ENCODE peak calls at places on chromosome 22, in six cellular contexts. H is aorta; O is body of pancreas; A is lung; Z is PC-9; U is CD4-positive, CD25-positive, alpha-beta regulatory T cell. S is an unnamed sample. For H3K27me3, the result is how much of the 10 kb centered on the place peaks cover.

GRCh38 chr22:22156716-22157499 is 87.7 kb upstream of the VPREB1 start:
- DNase-seq in H (peak), O (peak), A (peak), Z (no peak), U (peak), S (peak)

GRCh38 chr22:27880778-27881394 is 38.2 kb downstream of the PITPNB start:
- DNase-seq in H (no peak), O (peak), A (peak), Z (peak), U (peak), S (peak)

GRCh38 chr22:19407649-19408606 is 23.6 kb downstream of the HIRA start:
- DNase-seq in H (no peak), O (peak), A (no peak), Z (no peak), U (no peak), S (no peak)

GRCh38 chr22:43066844-43067385 is 22.3 kb downstream of the TTLL1 start:
- DNase-seq in H (no peak), O (no peak), A (no peak), Z (peak), U (no peak), S (peak)

GRCh38 chr22:45866398-45867117 is 110.4 kb downstream of the WNT7B start:
- DNase-seq in H (no peak), O (no peak), A (no peak), Z (no peak), U (no peak), S (no peak)

GRCh38 chr22:45441158-45441557 is 27.7 kb downstream of the RIBC2 start:
- DNase-seq in H (peak), O (peak), A (peak), Z (peak), U (peak), S (peak)

GRCh38 chr22:19943665-19944026 is 2.0 kb upstream of the TXNRD2 start:
- DNase-seq in H (peak), O (peak), A (no peak), Z (no peak), U (peak), S (peak)

GRCh38 chr22:44395116-44396005 is 82.6 kb upstream of the SHISAL1 start:
- DNase-seq in H (peak), O (peak), A (no peak), Z (peak), U (no peak), S (no peak)

GRCh38 chr22:18103527-18104269 is 6.9 kb upstream of the TUBA8 start:
- DNase-seq in H (no peak), O (no peak), A (no peak), Z (no peak), U (no peak), S (no peak)

GRCh38 chr22:30325724-30326703 is 727 bp downstream of the TBC1D10A start:
- DNase-seq in H (peak), O (peak), A (no peak), Z (no peak), U (no peak), S (no peak)

GRCh38 chr22:20542736-20543135 is 35.3 kb downstream of the MED15 start:
- DNase-seq in H (no peak), O (no peak), A (no peak), Z (no peak), U (no peak), S (no peak)

GRCh38 chr22:44118645-44119315 is 61.9 kb upstream of the PARVG start:
- DNase-seq in H (no peak), O (no peak), A (no peak), Z (no peak), U (no peak), S (no peak)

DNA sequence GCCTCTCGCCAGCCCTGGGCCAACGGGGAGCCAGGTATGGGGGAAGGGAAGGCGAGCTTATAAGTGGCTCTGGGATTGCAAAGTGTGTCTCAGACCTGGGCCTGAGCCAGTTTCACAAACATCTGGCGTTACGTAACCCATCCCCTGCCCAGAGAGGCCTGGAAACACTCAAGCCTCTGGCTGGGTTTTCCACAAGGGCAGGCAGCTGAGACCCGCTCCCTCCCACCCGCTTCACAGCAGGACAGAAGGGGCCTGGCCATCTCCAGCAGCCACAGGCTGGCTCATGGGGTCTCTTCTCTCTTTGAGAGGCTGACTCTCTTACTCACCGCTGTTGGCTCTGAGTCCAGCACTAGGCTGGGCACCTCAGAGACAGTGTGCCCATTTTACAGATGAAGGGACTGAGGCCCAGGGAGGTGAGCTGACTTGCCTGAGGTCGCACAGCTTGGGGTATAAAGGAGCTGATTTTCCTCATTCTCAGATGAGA is 44.5 kb downstream of the TRIOBP start:
- DNase-seq in H (peak), O (peak), A (peak), Z (no peak), U (no peak), S (peak)
- H3K27me3 ChIP-seq in H (under half), O (under half), A (under half), Z (under half), U (under half), S (under half)

GRCh38 chr22:50309601-50309991 is 2.1 kb upstream of the PLXNB2 start:
- DNase-seq in H (no peak), O (no peak), A (no peak), Z (no peak), U (no peak), S (no peak)
- H3K27ac ChIP-seq in H (no peak), O (no peak), A (peak), Z (no peak), U (no peak), S (no peak)

GRCh38 chr22:35904752-35905151 is 123.9 kb downstream of the RBFOX2 start:
- DNase-seq in H (no peak), O (no peak), A (no peak), Z (no peak), U (no peak), S (no peak)

GRCh38 chr22:35900483-35901168 is 128.0 kb downstream of the RBFOX2 start:
- DNase-seq in H (no peak), O (no peak), A (no peak), Z (peak), U (peak), S (peak)

GRCh38 chr22:35904332-35904692 is 124.3 kb downstream of the RBFOX2 start:
- DNase-seq in H (no peak), O (no peak), A (no peak), Z (no peak), U (no peak), S (no peak)

GRCh38 chr22:35905894-35906293 is 122.7 kb downstream of the RBFOX2 start:
- DNase-seq in H (no peak), O (no peak), A (no peak), Z (peak), U (no peak), S (no peak)

DNA sequence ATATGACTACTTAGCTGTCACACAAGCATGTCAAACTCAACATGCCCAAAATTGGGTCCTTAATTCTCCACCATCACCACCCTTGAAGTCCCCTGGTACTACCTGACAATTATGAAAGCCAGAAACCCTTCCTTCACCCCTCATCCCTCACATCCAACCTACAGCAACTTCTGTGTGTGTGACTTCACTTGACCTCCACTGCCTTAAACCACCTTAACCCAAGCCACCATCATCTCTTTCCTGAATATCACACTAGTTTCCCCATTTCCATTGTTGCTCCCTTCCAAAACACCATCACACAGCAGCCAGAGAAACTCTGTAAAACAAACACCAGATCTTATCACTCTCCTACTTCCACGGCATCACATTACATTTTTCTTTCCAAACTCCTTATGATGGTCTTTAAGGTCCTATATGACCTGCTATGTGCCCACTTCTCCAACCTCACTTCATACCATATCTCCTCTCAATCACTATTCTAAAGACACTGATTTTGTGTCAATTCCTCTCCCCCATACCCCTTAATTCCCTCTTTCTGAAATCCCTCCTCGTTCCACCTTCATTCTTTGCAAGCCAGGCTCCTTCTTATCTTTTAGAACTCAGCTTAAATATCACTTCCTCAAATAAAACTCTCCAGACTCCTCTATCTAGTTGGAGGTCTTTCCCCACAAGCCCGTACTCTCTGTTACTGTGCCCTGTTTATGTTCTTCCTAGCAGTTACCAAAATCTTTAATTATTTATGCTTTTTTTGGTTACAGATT is 124.9 kb downstream of the RBFOX2 start:
- DNase-seq in H (no peak), O (no peak), A (no peak), Z (peak), U (no peak), S (no peak)
- H3K4me3 ChIP-seq in H (no peak), O (no peak), A (no peak), Z (no peak), U (no peak), S (no peak)

DNA sequence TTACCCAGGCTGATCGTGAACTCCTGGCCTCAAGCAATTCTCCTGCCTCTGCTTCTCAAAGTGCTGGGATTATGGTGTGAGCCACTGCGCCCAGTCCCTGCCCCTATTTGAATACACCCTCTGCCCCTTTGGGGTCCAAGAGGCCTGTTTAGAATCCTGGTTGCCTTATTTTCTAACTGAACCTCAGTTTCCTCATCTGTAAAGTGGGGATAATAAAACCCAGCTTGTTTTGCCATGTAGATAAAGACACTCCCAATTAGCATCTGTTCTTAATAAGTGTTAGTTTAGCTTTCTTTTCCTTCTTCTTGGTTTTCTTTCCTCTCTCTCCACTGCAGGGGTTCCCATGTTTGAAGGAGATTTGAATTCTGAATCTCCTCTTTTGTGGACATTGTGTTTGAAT is 4.8 kb downstream of the MIAT start:
- DNase-seq in H (no peak), O (no peak), A (no peak), Z (no peak), U (no peak), S (no peak)
- H3K27me3 ChIP-seq in H (under half), O (under half), A (under half), Z (under half), U (under half), S (under half)

GRCh38 chr22:23698673-23699235 is 7.9 kb downstream of the RGL4 start:
- DNase-seq in H (no peak), O (no peak), A (no peak), Z (no peak), U (no peak), S (no peak)
- H3K27ac ChIP-seq in H (no peak), O (no peak), A (no peak), Z (no peak), U (no peak), S (no peak)

GRCh38 chr22:49935561-49935960 is 17.1 kb downstream of the CRELD2 start:
- DNase-seq in H (peak), O (peak), A (no peak), Z (no peak), U (peak), S (no peak)
- H3K4me3 ChIP-seq in H (peak), O (no peak), A (no peak), Z (no peak), U (no peak), S (no peak)

GRCh38 chr22:48889209-48889830 is 938.4 kb downstream of the BRD1 start:
- DNase-seq in H (no peak), O (no peak), A (no peak), Z (no peak), U (no peak), S (no peak)
- H3K27me3 ChIP-seq in H (under half), O (under half), A (under half), Z (half or more), U (under half), S (under half)

GRCh38 chr22:41946360-41947180 is at the start of gene CENPM:
- DNase-seq in H (peak), O (peak), A (peak), Z (peak), U (peak), S (peak)

GRCh38 chr22:41936894-41937169 is 10.1 kb downstream of the CENPM start:
- DNase-seq in H (no peak), O (no peak), A (no peak), Z (no peak), U (no peak), S (no peak)

GRCh38 chr22:41943661-41944209 is 3.2 kb downstream of the CENPM start:
- DNase-seq in H (no peak), O (no peak), A (no peak), Z (no peak), U (no peak), S (peak)

GRCh38 chr22:41939981-41940852 is 6.7 kb downstream of the CENPM start:
- DNase-seq in H (peak), O (no peak), A (peak), Z (peak), U (peak), S (no peak)

DNA sequence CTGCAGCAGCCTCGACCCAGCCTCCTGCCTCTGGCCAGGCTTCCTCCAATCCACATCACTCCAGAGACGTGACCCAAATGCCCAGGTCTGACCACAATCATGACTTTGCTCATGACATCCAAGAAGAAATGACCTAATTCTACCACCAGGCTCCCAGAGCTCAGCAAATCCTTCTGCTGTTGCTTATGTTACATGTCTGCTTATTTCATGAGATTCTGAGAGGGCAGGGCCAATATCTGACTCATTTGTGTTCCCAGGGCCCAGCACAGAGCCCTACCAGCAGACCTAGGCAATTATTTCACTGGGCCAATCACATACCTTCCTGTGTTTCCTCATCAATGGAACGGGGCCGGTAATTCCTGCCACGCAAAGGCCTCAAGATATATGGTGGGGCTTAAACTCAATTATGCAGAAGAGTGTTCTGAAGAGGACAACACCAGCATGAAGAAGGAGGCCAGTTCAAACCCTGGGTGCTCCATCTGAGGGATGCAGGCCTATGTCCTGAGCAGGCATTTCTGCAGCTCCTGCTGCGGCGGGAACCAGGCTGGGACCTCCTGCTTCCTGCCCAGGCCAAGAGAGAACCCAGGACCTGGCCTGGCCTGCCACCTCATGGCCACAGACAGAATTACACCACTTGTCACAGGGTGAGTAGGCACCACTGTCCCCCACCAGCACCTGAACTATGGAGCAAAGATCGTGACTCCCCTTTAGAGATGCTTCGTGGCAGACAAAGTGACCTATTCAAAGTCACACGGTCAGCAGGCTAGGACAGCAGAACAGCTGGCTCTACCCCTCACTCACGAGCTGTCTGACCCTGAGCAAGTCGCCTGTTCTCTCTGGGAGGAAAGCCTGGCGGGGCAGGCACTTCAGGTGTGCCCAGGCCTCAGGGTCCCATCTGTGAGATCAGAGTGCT is 5.8 kb downstream of the CENPM start:
- DNase-seq in H (peak), O (peak), A (peak), Z (peak), U (peak), S (peak)
- H3K27ac ChIP-seq in H (no peak), O (no peak), A (peak), Z (peak), U (peak), S (peak)

GRCh38 chr22:26522012-26522411 is 9.7 kb upstream of the TFIP11 start:
- DNase-seq in H (no peak), O (no peak), A (no peak), Z (no peak), U (no peak), S (no peak)

GRCh38 chr22:26522592-26522991 is 10.3 kb upstream of the TFIP11 start:
- DNase-seq in H (no peak), O (no peak), A (no peak), Z (no peak), U (no peak), S (no peak)

GRCh38 chr22:26526165-26526564 is 13.9 kb upstream of the TFIP11 start:
- DNase-seq in H (no peak), O (no peak), A (no peak), Z (no peak), U (no peak), S (no peak)

GRCh38 chr22:26527167-26527566 is 14.9 kb upstream of the TFIP11 start:
- DNase-seq in H (no peak), O (no peak), A (no peak), Z (no peak), U (no peak), S (no peak)

DNA sequence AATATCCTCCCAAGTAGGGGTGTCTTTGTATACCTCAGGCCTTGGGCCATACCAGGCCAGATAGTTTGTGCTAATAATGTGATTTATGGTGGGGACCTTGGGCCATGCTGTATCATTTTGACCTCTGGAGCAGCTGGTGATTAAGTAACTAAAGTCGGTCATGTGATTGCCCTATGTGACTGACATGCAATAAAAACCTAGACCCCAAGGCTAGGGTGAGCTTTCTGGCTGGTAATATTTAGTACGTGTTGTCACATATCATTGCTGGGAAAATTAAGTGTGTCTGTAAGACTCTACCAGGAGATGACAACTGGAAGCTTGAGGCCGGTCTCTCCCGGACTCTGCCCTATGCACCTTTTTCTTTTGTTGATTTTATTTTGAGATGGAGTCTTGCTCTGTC is 12.6 kb upstream of the TFIP11 start:
- DNase-seq in H (no peak), O (no peak), A (no peak), Z (no peak), U (no peak), S (no peak)
- H3K4me3 ChIP-seq in H (no peak), O (no peak), A (no peak), Z (no peak), U (no peak), S (no peak)